ENCODE peak calls at places on chromosome 5, in four cellular contexts. One of them, this sample, is unnamed. For H3K9me3, the result is how much of the 10 kb centered on the place peaks cover.

GRCh38 chr5:111892949-111893348 is 136.0 kb upstream of the NREP start:
- ATAC-seq in gastrocnemius medialis: no peak
- ATAC-seq in heart left ventricle: no peak
- ATAC-seq in K562: no peak
- ATAC-seq in this sample: no peak

GRCh38 chr5:147339313-147339712 is 104.5 kb downstream of the STK32A start:
- ATAC-seq in heart left ventricle: no peak
- ATAC-seq in gastrocnemius medialis: no peak
- ATAC-seq in K562: no peak
- ATAC-seq in this sample: no peak

GRCh38 chr5:104049752-104050151 is 487.2 kb upstream of the NUDT12 start:
- ATAC-seq in heart left ventricle: no peak
- ATAC-seq in K562: peak
- ATAC-seq in gastrocnemius medialis: no peak
- ATAC-seq in this sample: no peak

GRCh38 chr5:108148715-108149139 is 233.2 kb downstream of the FBXL17 start:
- ATAC-seq in gastrocnemius medialis: peak
- ATAC-seq in heart left ventricle: peak
- ATAC-seq in K562: no peak
- ATAC-seq in this sample: no peak

GRCh38 chr5:136594416-136594815 is 229.1 kb upstream of the TRPC7 start:
- ATAC-seq in gastrocnemius medialis: no peak
- ATAC-seq in heart left ventricle: no peak
- ATAC-seq in K562: no peak
- ATAC-seq in this sample: no peak

GRCh38 chr5:115379622-115380344 is 83.3 kb upstream of the CCDC112 start:
- ATAC-seq in K562: no peak
- ATAC-seq in gastrocnemius medialis: no peak
- ATAC-seq in heart left ventricle: no peak
- ATAC-seq in this sample: no peak

GRCh38 chr5:143183989-143184388 is 219.5 kb downstream of the NR3C1 start:
- ATAC-seq in gastrocnemius medialis: no peak
- ATAC-seq in K562: no peak
- ATAC-seq in heart left ventricle: no peak
- ATAC-seq in this sample: no peak

GRCh38 chr5:110096419-110096818 is 406.7 kb downstream of the MAN2A1 start:
- ATAC-seq in K562: no peak
- ATAC-seq in gastrocnemius medialis: no peak
- ATAC-seq in heart left ventricle: no peak
- ATAC-seq in this sample: no peak

GRCh38 chr5:74465724-74466123 is 174.8 kb downstream of the ENC1 start:
- ATAC-seq in gastrocnemius medialis: no peak
- ATAC-seq in K562: no peak
- ATAC-seq in heart left ventricle: no peak
- ATAC-seq in this sample: no peak

GRCh38 chr5:1343315-1343751 is 1.6 kb downstream of the CLPTM1L start:
- ATAC-seq in heart left ventricle: no peak
- ATAC-seq in gastrocnemius medialis: no peak
- ATAC-seq in K562: no peak
- ATAC-seq in this sample: no peak

GRCh38 chr5:1343931-1344901 is 683 bp downstream of the CLPTM1L start:
- ATAC-seq in gastrocnemius medialis: peak
- ATAC-seq in K562: peak
- ATAC-seq in heart left ventricle: no peak
- ATAC-seq in this sample: no peak

GRCh38 chr5:1346627-1347440 is 1.9 kb upstream of the CLPTM1L start:
- ATAC-seq in heart left ventricle: no peak
- ATAC-seq in gastrocnemius medialis: no peak
- ATAC-seq in K562: no peak
- ATAC-seq in this sample: no peak

GRCh38 chr5:1345876-1346626 is 1.2 kb upstream of the CLPTM1L start:
- ATAC-seq in K562: peak
- ATAC-seq in heart left ventricle: no peak
- ATAC-seq in gastrocnemius medialis: peak
- ATAC-seq in this sample: no peak

DNA sequence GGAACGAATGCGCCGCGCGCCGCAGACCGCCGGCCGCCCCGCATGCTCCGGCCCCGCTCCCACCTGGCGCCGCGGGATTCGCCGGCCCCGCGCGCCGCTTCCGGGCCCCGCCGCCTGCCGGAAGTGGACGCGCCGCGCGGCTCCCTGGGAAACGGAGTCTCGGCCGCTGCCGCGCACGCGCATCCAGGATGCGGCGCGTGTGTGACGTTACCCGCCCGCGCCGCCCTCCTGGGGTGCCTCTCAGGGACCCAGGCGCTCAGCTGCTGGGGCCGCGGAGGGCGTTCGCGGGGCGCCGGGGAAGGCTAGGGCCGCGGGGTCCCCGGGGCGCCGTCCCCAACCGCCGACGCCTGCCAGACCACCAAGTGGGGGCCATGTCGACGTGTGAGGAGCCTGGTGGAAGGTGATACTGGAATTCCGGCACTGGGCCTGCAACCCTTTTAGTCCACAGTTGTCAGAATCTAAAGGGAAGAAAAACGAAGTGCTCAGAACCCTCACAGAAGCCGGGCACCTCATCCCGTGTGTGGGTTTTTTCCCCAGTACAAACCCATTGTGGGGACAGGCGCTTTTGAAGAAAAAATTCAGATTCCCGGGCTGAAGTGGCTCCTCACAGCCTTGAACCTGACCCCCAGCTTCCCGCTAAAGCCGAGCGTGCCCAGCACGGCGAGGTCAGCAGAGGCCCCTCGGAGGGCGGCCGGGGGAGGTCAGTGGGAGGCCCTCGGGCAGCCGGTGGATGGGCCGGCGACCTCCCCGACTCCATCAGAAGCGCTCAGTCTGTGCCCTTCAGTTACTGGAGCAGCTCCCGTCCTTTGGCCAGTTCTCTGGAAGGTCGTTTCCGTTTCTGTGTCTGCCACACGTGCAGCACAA is at the start of gene CLPTM1L:
- ATAC-seq in K562: peak
- ATAC-seq in heart left ventricle: peak
- ATAC-seq in gastrocnemius medialis: peak
- ATAC-seq in this sample: peak
- TF ChIP-seq POLR2A in K562: peak
- TF ChIP-seq POLR2A in heart left ventricle: peak
- TF ChIP-seq POLR2A in gastrocnemius medialis: peak
- TF ChIP-seq POLR2A in this sample: peak

GRCh38 chr5:150626853-150627276 is 13.6 kb upstream of the SYNPO start:
- ATAC-seq in heart left ventricle: peak
- ATAC-seq in K562: no peak
- ATAC-seq in gastrocnemius medialis: no peak
- ATAC-seq in this sample: peak
- TF ChIP-seq CTCF in heart left ventricle: no peak
- TF ChIP-seq CTCF in K562: no peak
- TF ChIP-seq CTCF in gastrocnemius medialis: no peak
- TF ChIP-seq CTCF in this sample: no peak

GRCh38 chr5:171309526-171310333 is 682 bp downstream of the TLX3 start:
- ATAC-seq in gastrocnemius medialis: no peak
- ATAC-seq in heart left ventricle: no peak
- ATAC-seq in K562: no peak
- ATAC-seq in this sample: no peak

GRCh38 chr5:171309276-171309525 is 153 bp downstream of the TLX3 start:
- ATAC-seq in heart left ventricle: no peak
- ATAC-seq in K562: no peak
- ATAC-seq in gastrocnemius medialis: no peak
- ATAC-seq in this sample: no peak

GRCh38 chr5:171310816-171311697 is 2.0 kb downstream of the TLX3 start:
- ATAC-seq in K562: no peak
- ATAC-seq in heart left ventricle: no peak
- ATAC-seq in gastrocnemius medialis: no peak
- ATAC-seq in this sample: no peak

GRCh38 chr5:171311698-171312083 is 2.6 kb downstream of the TLX3 start:
- ATAC-seq in gastrocnemius medialis: no peak
- ATAC-seq in K562: no peak
- ATAC-seq in heart left ventricle: no peak
- ATAC-seq in this sample: no peak

GRCh38 chr5:171310334-171310815 is 1.3 kb downstream of the TLX3 start:
- ATAC-seq in gastrocnemius medialis: no peak
- ATAC-seq in heart left ventricle: no peak
- ATAC-seq in K562: no peak
- ATAC-seq in this sample: no peak
- H3K9me3 ChIP-seq in gastrocnemius medialis: under half
- H3K9me3 ChIP-seq in heart left ventricle: under half
- H3K9me3 ChIP-seq in K562: under half
- H3K9me3 ChIP-seq in this sample: under half

DNA sequence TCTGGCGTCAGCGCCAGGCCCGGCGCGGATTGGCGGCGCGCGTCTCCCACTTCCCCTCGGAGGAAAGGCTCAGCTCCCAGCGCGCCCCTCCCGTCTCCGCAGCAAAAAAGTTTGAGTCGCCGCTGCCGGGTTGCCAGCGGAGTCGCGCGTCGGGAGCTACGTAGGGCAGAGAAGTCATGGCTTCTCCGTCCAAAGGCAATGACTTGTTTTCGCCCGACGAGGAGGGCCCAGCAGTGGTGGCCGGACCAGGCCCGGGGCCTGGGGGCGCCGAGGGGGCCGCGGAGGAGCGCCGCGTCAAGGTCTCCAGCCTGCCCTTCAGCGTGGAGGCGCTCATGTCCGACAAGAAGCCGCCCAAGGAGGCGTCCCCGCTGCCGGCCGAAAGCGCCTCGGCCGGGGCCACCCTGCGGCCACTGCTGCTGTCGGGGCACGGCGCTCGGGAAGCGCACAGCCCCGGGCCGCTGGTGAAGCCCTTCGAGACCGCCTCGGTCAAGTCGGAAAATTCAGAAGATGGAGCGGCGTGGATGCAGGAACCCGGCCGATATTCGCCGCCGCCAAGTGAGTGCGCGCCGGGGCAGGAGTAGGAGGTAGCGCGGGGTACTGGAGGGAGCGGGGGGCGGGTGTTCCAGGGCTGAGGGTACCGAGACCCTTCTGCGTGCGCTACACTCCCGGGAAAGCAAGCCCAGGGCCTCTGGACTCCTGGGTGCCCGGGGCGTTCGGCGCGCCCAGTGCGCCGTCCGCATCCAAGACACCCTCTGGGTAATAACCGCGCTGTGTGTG is at the start of gene MSX2:
- ATAC-seq in K562: peak
- ATAC-seq in heart left ventricle: peak
- ATAC-seq in gastrocnemius medialis: peak
- ATAC-seq in this sample: peak
- TF ChIP-seq POLR2A in K562: no peak
- TF ChIP-seq POLR2A in heart left ventricle: peak
- TF ChIP-seq POLR2A in gastrocnemius medialis: peak
- TF ChIP-seq POLR2A in this sample: no peak

GRCh38 chr5:11903121-11903613 is 1.1 kb downstream of the CTNND2 start:
- ATAC-seq in K562: no peak
- ATAC-seq in heart left ventricle: peak
- ATAC-seq in gastrocnemius medialis: no peak
- ATAC-seq in this sample: no peak

GRCh38 chr5:11905209-11905608 is 963 bp upstream of the CTNND2 start:
- ATAC-seq in gastrocnemius medialis: no peak
- ATAC-seq in heart left ventricle: no peak
- ATAC-seq in K562: no peak
- ATAC-seq in this sample: no peak

GRCh38 chr5:11904270-11904906 is at the start of gene CTNND2:
- ATAC-seq in K562: no peak
- ATAC-seq in heart left ventricle: peak
- ATAC-seq in gastrocnemius medialis: no peak
- ATAC-seq in this sample: peak

GRCh38 chr5:11902304-11902703 is 1.9 kb downstream of the CTNND2 start:
- ATAC-seq in heart left ventricle: no peak
- ATAC-seq in K562: no peak
- ATAC-seq in gastrocnemius medialis: no peak
- ATAC-seq in this sample: no peak

GRCh38 chr5:11903614-11904269 is 504 bp downstream of the CTNND2 start:
- ATAC-seq in heart left ventricle: no peak
- ATAC-seq in K562: no peak
- ATAC-seq in gastrocnemius medialis: no peak
- ATAC-seq in this sample: peak
- TF ChIP-seq CTCF in heart left ventricle: no peak
- TF ChIP-seq CTCF in K562: no peak
- TF ChIP-seq CTCF in gastrocnemius medialis: no peak
- TF ChIP-seq CTCF in this sample: no peak